ENCODE peak calls at places on chromosomes 4 and X, in seven cellular contexts. V, R, Z, S, Q, O and D are unnamed samples.

GRCh38 chr4:78779280-78779679 is 3.1 kb downstream of the BMP2K start:
- DNase-seq in Z (peak), R (no peak), V (no peak), S (no peak), Q (no peak), O (peak), D (peak)

GRCh38 chr4:183443609-183444148 is 757 bp upstream of the CDKN2AIP start:
- DNase-seq in Q (peak), V (peak), R (no peak), O (peak), Z (no peak), S (no peak), D (no peak)

GRCh38 chr4:5051210-5051691 is at the start of gene STK32B:
- DNase-seq in Z (peak), S (no peak), O (peak), V (peak), Q (peak), R (no peak), D (peak)

GRCh38 chrX:150032742-150033141 is 94.5 kb upstream of the EOLA2 start:
- DNase-seq in R (no peak), Z (peak), Q (peak), V (no peak), O (peak), S (no peak), D (peak)

GRCh38 chr4:26346203-26346620 is 25.4 kb downstream of the RBPJ start:
- DNase-seq in Z (no peak), R (no peak), O (no peak), V (peak), Q (peak), S (no peak), D (peak)

GRCh38 chr4:1565598-1566295 is 118.4 kb downstream of the FAM53A start:
- DNase-seq in S (no peak), Q (no peak), V (no peak), R (no peak), O (no peak), Z (no peak), D (no peak)

GRCh38 chr4:31518796-31519250 is 798.7 kb downstream of the PCDH7 start:
- DNase-seq in O (peak), V (no peak), Z (no peak), Q (peak), S (no peak), R (no peak), D (peak)

GRCh38 chr4:6221851-6222760 is 21.8 kb upstream of the JAKMIP1 start:
- DNase-seq in O (no peak), S (no peak), Q (no peak), Z (no peak), R (no peak), V (peak), D (no peak)

GRCh38 chrX:57137481-57137880 is 284 bp upstream of the SPIN2A start:
- DNase-seq in V (peak), Z (peak), O (no peak), S (no peak), R (no peak), Q (no peak), D (peak)

GRCh38 chr4:128528793-128529553 is 241.4 kb upstream of the PGRMC2 start:
- DNase-seq in Z (peak), Q (peak), V (peak), O (peak), R (no peak), S (no peak), D (peak)

GRCh38 chr4:176302283-176303275 is 17.2 kb upstream of the SPCS3 start:
- DNase-seq in V (peak), S (no peak), O (peak), R (no peak), Z (peak), Q (peak), D (peak)

GRCh38 chr4:176150283-176150682 is 45.1 kb downstream of the SPATA4 start:
- DNase-seq in Z (peak), Q (peak), O (peak), R (no peak), S (no peak), V (peak), D (peak)

GRCh38 chrX:30620980-30621716 is 32.1 kb upstream of the GK start:
- DNase-seq in Q (peak), S (no peak), V (peak), Z (peak), R (no peak), O (peak), D (peak)

GRCh38 chrX:103398321-103398937 is 22.1 kb downstream of the BEX3 start:
- DNase-seq in S (no peak), R (no peak), V (no peak), Q (peak), O (peak), Z (peak), D (peak)

GRCh38 chr4:47615385-47615784 is 130.3 kb downstream of the ATP10D start:
- DNase-seq in Q (no peak), R (no peak), S (no peak), Z (peak), V (no peak), O (no peak), D (no peak)

GRCh38 chr4:41305486-41305885 is 48.8 kb downstream of the UCHL1 start:
- DNase-seq in V (no peak), Q (no peak), S (no peak), Z (no peak), O (no peak), R (no peak), D (no peak)

GRCh38 chrX:1385251-1385794 is 6.6 kb downstream of the SLC25A6 start:
- DNase-seq in V (no peak), Z (no peak), O (no peak), R (no peak), S (no peak), Q (no peak), D (no peak)

GRCh38 chr4:79049840-79050520 is 110.7 kb upstream of the PAQR3 start:
- DNase-seq in Q (no peak), Z (no peak), V (no peak), S (no peak), O (peak), R (no peak), D (peak)

GRCh38 chr4:77734928-77735327 is 84.2 kb downstream of the CNOT6L start:
- DNase-seq in S (peak), V (peak), Q (peak), Z (peak), O (no peak), R (no peak), D (peak)

GRCh38 chr4:100311181-100311580 is 120.9 kb upstream of the DDIT4L start:
- DNase-seq in V (peak), S (no peak), Q (no peak), Z (no peak), O (peak), R (no peak), D (no peak)

GRCh38 chrX:99857455-99857854 is 552.6 kb downstream of the PCDH19 start:
- DNase-seq in S (no peak), R (no peak), Z (no peak), V (peak), O (no peak), Q (no peak), D (no peak)

GRCh38 chr4:71270901-71271300 is 67.9 kb upstream of the SLC4A4 start:
- DNase-seq in Z (peak), S (no peak), O (peak), Q (no peak), R (no peak), V (peak), D (no peak)

GRCh38 chr4:80207172-80207583 is 9.9 kb downstream of the PRDM8 start:
- DNase-seq in V (peak), S (no peak), Q (no peak), Z (no peak), O (no peak), R (no peak), D (no peak)

GRCh38 chr4:114879916-114880315 is 233.5 kb downstream of the NDST4 start:
- DNase-seq in O (no peak), Q (no peak), S (no peak), R (no peak), V (no peak), Z (no peak), D (no peak)